ENCODE peak calls at places on chromosomes 1 and 21, in nine cellular contexts. J, P, T, V, N, X, C, F and Y are unnamed samples.

GRCh38 chr21:42187976-42188653 is 30.8 kb upstream of the ABCG1 start:
- DNase-seq in J (no peak), P (peak), T (no peak), V (peak), N (peak), X (no peak), C (peak), F (peak), Y (peak)

GRCh38 chr1:169928438-169929209 is 34.9 kb upstream of the SCYL3 start:
- DNase-seq in J (peak), P (no peak), T (no peak), V (peak), N (peak), X (no peak), C (no peak), F (peak), Y (peak)

GRCh38 chr1:39657402-39657801 is 14.5 kb downstream of the NT5C1A start:
- DNase-seq in J (no peak), P (no peak), T (peak), V (no peak), N (peak), X (no peak), C (no peak), F (no peak), Y (peak)

GRCh38 chr1:44219301-44219626 is 6.0 kb downstream of the DMAP1 start:
- DNase-seq in J (no peak), P (no peak), T (no peak), V (no peak), N (no peak), X (no peak), C (no peak), F (no peak), Y (no peak)

GRCh38 chr1:89781494-89782126 is 39.2 kb upstream of the LRRC8D start:
- DNase-seq in J (no peak), P (peak), T (no peak), V (no peak), N (no peak), X (no peak), C (peak), F (no peak), Y (no peak)

GRCh38 chr1:115507256-115507589 is 134.5 kb upstream of the VANGL1 start:
- DNase-seq in J (peak), P (no peak), T (peak), V (peak), N (peak), X (no peak), C (no peak), F (peak), Y (peak)

GRCh38 chr1:17192394-17193221 is 12.3 kb upstream of the PADI1 start:
- DNase-seq in J (no peak), P (peak), T (no peak), V (no peak), N (no peak), X (no peak), C (no peak), F (no peak), Y (no peak)

GRCh38 chr1:11929849-11930248 is 3.6 kb upstream of the KIAA2013 start:
- DNase-seq in J (peak), P (no peak), T (no peak), V (peak), N (peak), X (peak), C (peak), F (peak), Y (no peak)

GRCh38 chr1:203700901-203701300 is 64.1 kb upstream of the LAX1 start:
- DNase-seq in J (no peak), P (no peak), T (no peak), V (no peak), N (no peak), X (no peak), C (no peak), F (no peak), Y (no peak)

GRCh38 chr1:229694053-229694693 is 68.1 kb downstream of the URB2 start:
- DNase-seq in J (peak), P (no peak), T (peak), V (peak), N (peak), X (no peak), C (no peak), F (peak), Y (peak)

GRCh38 chr1:113949007-113949406 is 19.9 kb downstream of the HIPK1 start:
- DNase-seq in J (no peak), P (no peak), T (no peak), V (no peak), N (no peak), X (no peak), C (no peak), F (no peak), Y (no peak)

GRCh38 chr21:17903929-17904639 is 84.9 kb upstream of the C21orf91 start:
- DNase-seq in J (no peak), P (no peak), T (no peak), V (no peak), N (no peak), X (no peak), C (no peak), F (no peak), Y (no peak)

GRCh38 chr1:107875689-107876088 is 89.3 kb downstream of the VAV3 start:
- DNase-seq in J (no peak), P (no peak), T (no peak), V (no peak), N (no peak), X (no peak), C (no peak), F (peak), Y (no peak)

GRCh38 chr1:53137729-53138128 is 4.7 kb downstream of the SLC1A7 start:
- DNase-seq in J (no peak), P (no peak), T (no peak), V (peak), N (no peak), X (no peak), C (no peak), F (no peak), Y (no peak)

GRCh38 chr1:90067194-90067593 is 72.3 kb downstream of the ZNF326 start:
- DNase-seq in J (no peak), P (no peak), T (no peak), V (no peak), N (no peak), X (no peak), C (no peak), F (no peak), Y (no peak)

GRCh38 chr1:118217073-118217620 is 32.1 kb upstream of the SPAG17 start:
- DNase-seq in J (peak), P (no peak), T (no peak), V (no peak), N (peak), X (no peak), C (no peak), F (no peak), Y (peak)

GRCh38 chr1:112114540-112114939 is 125.1 kb upstream of the KCND3 start:
- DNase-seq in J (peak), P (no peak), T (no peak), V (peak), N (peak), X (no peak), C (no peak), F (peak), Y (no peak)

GRCh38 chr1:43507296-43508295 is 23.1 kb upstream of the PTPRF start:
- DNase-seq in J (no peak), P (no peak), T (no peak), V (no peak), N (no peak), X (no peak), C (no peak), F (no peak), Y (no peak)

GRCh38 chr1:210684466-210685294 is 356.0 kb downstream of the HHAT start:
- DNase-seq in J (no peak), P (no peak), T (no peak), V (no peak), N (no peak), X (no peak), C (peak), F (no peak), Y (no peak)

GRCh38 chr1:111635324-111636009 is 15.9 kb downstream of the RAP1A start:
- DNase-seq in J (no peak), P (no peak), T (no peak), V (no peak), N (no peak), X (no peak), C (no peak), F (no peak), Y (no peak)

GRCh38 chr1:184759097-184759496 is 4.4 kb upstream of the EDEM3 start:
- DNase-seq in J (no peak), P (no peak), T (no peak), V (no peak), N (no peak), X (no peak), C (no peak), F (no peak), Y (no peak)

GRCh38 chr1:182015360-182015759 is 46.2 kb downstream of the ZNF648 start:
- DNase-seq in J (no peak), P (no peak), T (no peak), V (no peak), N (no peak), X (no peak), C (peak), F (no peak), Y (no peak)

GRCh38 chr1:172357753-172358152 is 62.7 kb upstream of the C1orf105 start:
- DNase-seq in J (no peak), P (no peak), T (no peak), V (peak), N (peak), X (no peak), C (no peak), F (no peak), Y (peak)

GRCh38 chr1:40902634-40902897 is 40.4 kb upstream of the CITED4 start:
- DNase-seq in J (no peak), P (no peak), T (peak), V (no peak), N (no peak), X (no peak), C (no peak), F (no peak), Y (no peak)